ENCODE peak calls at places on chromosomes 11 and 22, in eight cellular contexts. One of them, this sample, is unnamed.

GRCh38 chr11:67266424-67267187 is at the start of gene GRK2:
- DNase-seq in HFF-Myc: no peak
- DNase-seq in H9: no peak
- DNase-seq in brain microvascular endothelial cell: no peak
- DNase-seq in ovary: peak
- DNase-seq in AG09309: no peak
- DNase-seq in activated B cell treated with CpG ODN at 0.5 μM for 24 hours: no peak
- DNase-seq in fibroblast of the aortic adventitia: no peak
- DNase-seq in this sample: no peak

GRCh38 chr11:1750481-1750839 is at the start of gene IFITM10:
- DNase-seq in AG09309: no peak
- DNase-seq in ovary: no peak
- DNase-seq in brain microvascular endothelial cell: no peak
- DNase-seq in HFF-Myc: no peak
- DNase-seq in activated B cell treated with CpG ODN at 0.5 μM for 24 hours: no peak
- DNase-seq in H9: no peak
- DNase-seq in fibroblast of the aortic adventitia: peak
- DNase-seq in this sample: no peak

GRCh38 chr11:62567018-62567633 is 6.6 kb downstream of the EEF1G start:
- DNase-seq in ovary: peak
- DNase-seq in brain microvascular endothelial cell: no peak
- DNase-seq in H9: no peak
- DNase-seq in AG09309: no peak
- DNase-seq in fibroblast of the aortic adventitia: no peak
- DNase-seq in activated B cell treated with CpG ODN at 0.5 μM for 24 hours: no peak
- DNase-seq in HFF-Myc: no peak
- DNase-seq in this sample: no peak

GRCh38 chr11:84819128-84819527 is 808.0 kb downstream of the DLG2 start:
- DNase-seq in H9: no peak
- DNase-seq in AG09309: no peak
- DNase-seq in activated B cell treated with CpG ODN at 0.5 μM for 24 hours: no peak
- DNase-seq in ovary: no peak
- DNase-seq in fibroblast of the aortic adventitia: peak
- DNase-seq in brain microvascular endothelial cell: peak
- DNase-seq in HFF-Myc: no peak
- DNase-seq in this sample: no peak

GRCh38 chr11:67698247-67698646 is 23.8 kb upstream of the ALDH3B2 start:
- DNase-seq in AG09309: no peak
- DNase-seq in activated B cell treated with CpG ODN at 0.5 μM for 24 hours: no peak
- DNase-seq in fibroblast of the aortic adventitia: no peak
- DNase-seq in ovary: no peak
- DNase-seq in HFF-Myc: peak
- DNase-seq in brain microvascular endothelial cell: peak
- DNase-seq in H9: peak
- DNase-seq in this sample: peak

GRCh38 chr11:111846640-111847039 is 24.7 kb downstream of the ALG9 start:
- DNase-seq in H9: no peak
- DNase-seq in HFF-Myc: no peak
- DNase-seq in fibroblast of the aortic adventitia: peak
- DNase-seq in activated B cell treated with CpG ODN at 0.5 μM for 24 hours: no peak
- DNase-seq in AG09309: no peak
- DNase-seq in brain microvascular endothelial cell: peak
- DNase-seq in ovary: no peak
- DNase-seq in this sample: peak

GRCh38 chr11:130218501-130218900 is 58.9 kb downstream of the ST14 start:
- DNase-seq in ovary: no peak
- DNase-seq in brain microvascular endothelial cell: no peak
- DNase-seq in AG09309: no peak
- DNase-seq in activated B cell treated with CpG ODN at 0.5 μM for 24 hours: no peak
- DNase-seq in HFF-Myc: no peak
- DNase-seq in H9: no peak
- DNase-seq in fibroblast of the aortic adventitia: no peak
- DNase-seq in this sample: no peak

GRCh38 chr11:56122073-56122472 is at the start of gene OR8H3:
- DNase-seq in brain microvascular endothelial cell: no peak
- DNase-seq in fibroblast of the aortic adventitia: no peak
- DNase-seq in activated B cell treated with CpG ODN at 0.5 μM for 24 hours: no peak
- DNase-seq in ovary: no peak
- DNase-seq in H9: no peak
- DNase-seq in HFF-Myc: no peak
- DNase-seq in AG09309: no peak
- DNase-seq in this sample: no peak

GRCh38 chr11:97894978-97895377 is 1125.8 kb upstream of the CNTN5 start:
- DNase-seq in brain microvascular endothelial cell: no peak
- DNase-seq in AG09309: no peak
- DNase-seq in ovary: no peak
- DNase-seq in fibroblast of the aortic adventitia: no peak
- DNase-seq in HFF-Myc: no peak
- DNase-seq in H9: no peak
- DNase-seq in activated B cell treated with CpG ODN at 0.5 μM for 24 hours: no peak
- DNase-seq in this sample: no peak

GRCh38 chr11:92306966-92307504 is 82.4 kb downstream of the FAT3 start:
- DNase-seq in ovary: no peak
- DNase-seq in fibroblast of the aortic adventitia: peak
- DNase-seq in AG09309: no peak
- DNase-seq in H9: no peak
- DNase-seq in brain microvascular endothelial cell: no peak
- DNase-seq in activated B cell treated with CpG ODN at 0.5 μM for 24 hours: no peak
- DNase-seq in HFF-Myc: no peak
- DNase-seq in this sample: no peak

GRCh38 chr11:68398870-68399865 is 61.4 kb upstream of the PPP6R3 start:
- DNase-seq in brain microvascular endothelial cell: no peak
- DNase-seq in H9: no peak
- DNase-seq in HFF-Myc: peak
- DNase-seq in AG09309: no peak
- DNase-seq in activated B cell treated with CpG ODN at 0.5 μM for 24 hours: no peak
- DNase-seq in fibroblast of the aortic adventitia: peak
- DNase-seq in ovary: peak
- DNase-seq in this sample: no peak

GRCh38 chr11:62705401-62705800 is 1.8 kb downstream of the BSCL2 start:
- DNase-seq in HFF-Myc: no peak
- DNase-seq in brain microvascular endothelial cell: no peak
- DNase-seq in fibroblast of the aortic adventitia: no peak
- DNase-seq in H9: peak
- DNase-seq in activated B cell treated with CpG ODN at 0.5 μM for 24 hours: no peak
- DNase-seq in AG09309: no peak
- DNase-seq in ovary: peak
- DNase-seq in this sample: no peak

GRCh38 chr11:90737328-90738050 is 514.6 kb upstream of the CHORDC1 start:
- DNase-seq in fibroblast of the aortic adventitia: no peak
- DNase-seq in AG09309: no peak
- DNase-seq in activated B cell treated with CpG ODN at 0.5 μM for 24 hours: no peak
- DNase-seq in HFF-Myc: no peak
- DNase-seq in H9: no peak
- DNase-seq in brain microvascular endothelial cell: no peak
- DNase-seq in ovary: no peak
- DNase-seq in this sample: no peak

GRCh38 chr22:28017859-28018258 is 98.8 kb upstream of the PITPNB start:
- DNase-seq in HFF-Myc: no peak
- DNase-seq in fibroblast of the aortic adventitia: no peak
- DNase-seq in brain microvascular endothelial cell: no peak
- DNase-seq in AG09309: no peak
- DNase-seq in activated B cell treated with CpG ODN at 0.5 μM for 24 hours: no peak
- DNase-seq in H9: no peak
- DNase-seq in ovary: peak
- DNase-seq in this sample: no peak

GRCh38 chr11:126722956-126723664 is 277.5 kb downstream of the KIRREL3 start:
- DNase-seq in AG09309: no peak
- DNase-seq in ovary: no peak
- DNase-seq in activated B cell treated with CpG ODN at 0.5 μM for 24 hours: no peak
- DNase-seq in brain microvascular endothelial cell: no peak
- DNase-seq in H9: no peak
- DNase-seq in HFF-Myc: no peak
- DNase-seq in fibroblast of the aortic adventitia: no peak
- DNase-seq in this sample: no peak

GRCh38 chr11:70242885-70243284 is 27.6 kb upstream of the PPFIA1 start:
- DNase-seq in ovary: no peak
- DNase-seq in brain microvascular endothelial cell: no peak
- DNase-seq in HFF-Myc: no peak
- DNase-seq in AG09309: no peak
- DNase-seq in H9: no peak
- DNase-seq in fibroblast of the aortic adventitia: no peak
- DNase-seq in activated B cell treated with CpG ODN at 0.5 μM for 24 hours: no peak
- DNase-seq in this sample: no peak

GRCh38 chr11:35115688-35116030 is 23.3 kb upstream of the CD44 start:
- DNase-seq in AG09309: no peak
- DNase-seq in HFF-Myc: no peak
- DNase-seq in fibroblast of the aortic adventitia: no peak
- DNase-seq in H9: no peak
- DNase-seq in activated B cell treated with CpG ODN at 0.5 μM for 24 hours: no peak
- DNase-seq in brain microvascular endothelial cell: no peak
- DNase-seq in ovary: no peak
- DNase-seq in this sample: no peak

GRCh38 chr11:133619973-133620372 is 87.7 kb upstream of the OPCML start:
- DNase-seq in H9: no peak
- DNase-seq in fibroblast of the aortic adventitia: no peak
- DNase-seq in HFF-Myc: no peak
- DNase-seq in AG09309: no peak
- DNase-seq in brain microvascular endothelial cell: no peak
- DNase-seq in ovary: no peak
- DNase-seq in activated B cell treated with CpG ODN at 0.5 μM for 24 hours: no peak
- DNase-seq in this sample: no peak
- TF ChIP-seq CTCF in H9: peak
- TF ChIP-seq CTCF in fibroblast of the aortic adventitia: no peak
- TF ChIP-seq CTCF in HFF-Myc: no peak
- TF ChIP-seq CTCF in AG09309: no peak
- TF ChIP-seq CTCF in brain microvascular endothelial cell: no peak
- TF ChIP-seq CTCF in ovary: no peak
- TF ChIP-seq CTCF in activated B cell treated with CpG ODN at 0.5 μM for 24 hours: no peak
- TF ChIP-seq CTCF in this sample: no peak

GRCh38 chr22:30014244-30014643 is 66.0 kb upstream of the HORMAD2 start:
- DNase-seq in ovary: no peak
- DNase-seq in activated B cell treated with CpG ODN at 0.5 μM for 24 hours: no peak
- DNase-seq in AG09309: no peak
- DNase-seq in HFF-Myc: no peak
- DNase-seq in brain microvascular endothelial cell: no peak
- DNase-seq in fibroblast of the aortic adventitia: no peak
- DNase-seq in H9: no peak
- DNase-seq in this sample: no peak

GRCh38 chr22:30010789-30011405 is 69.4 kb upstream of the HORMAD2 start:
- DNase-seq in fibroblast of the aortic adventitia: no peak
- DNase-seq in brain microvascular endothelial cell: no peak
- DNase-seq in AG09309: no peak
- DNase-seq in H9: no peak
- DNase-seq in activated B cell treated with CpG ODN at 0.5 μM for 24 hours: no peak
- DNase-seq in ovary: no peak
- DNase-seq in HFF-Myc: no peak
- DNase-seq in this sample: no peak

GRCh38 chr22:30015846-30016245 is 64.4 kb upstream of the HORMAD2 start:
- DNase-seq in ovary: no peak
- DNase-seq in activated B cell treated with CpG ODN at 0.5 μM for 24 hours: no peak
- DNase-seq in H9: no peak
- DNase-seq in HFF-Myc: no peak
- DNase-seq in fibroblast of the aortic adventitia: peak
- DNase-seq in AG09309: peak
- DNase-seq in brain microvascular endothelial cell: peak
- DNase-seq in this sample: peak

GRCh38 chr22:30015229-30015797 is 65.0 kb upstream of the HORMAD2 start:
- DNase-seq in activated B cell treated with CpG ODN at 0.5 μM for 24 hours: no peak
- DNase-seq in brain microvascular endothelial cell: no peak
- DNase-seq in fibroblast of the aortic adventitia: peak
- DNase-seq in H9: no peak
- DNase-seq in AG09309: no peak
- DNase-seq in ovary: no peak
- DNase-seq in HFF-Myc: peak
- DNase-seq in this sample: no peak

DNA sequence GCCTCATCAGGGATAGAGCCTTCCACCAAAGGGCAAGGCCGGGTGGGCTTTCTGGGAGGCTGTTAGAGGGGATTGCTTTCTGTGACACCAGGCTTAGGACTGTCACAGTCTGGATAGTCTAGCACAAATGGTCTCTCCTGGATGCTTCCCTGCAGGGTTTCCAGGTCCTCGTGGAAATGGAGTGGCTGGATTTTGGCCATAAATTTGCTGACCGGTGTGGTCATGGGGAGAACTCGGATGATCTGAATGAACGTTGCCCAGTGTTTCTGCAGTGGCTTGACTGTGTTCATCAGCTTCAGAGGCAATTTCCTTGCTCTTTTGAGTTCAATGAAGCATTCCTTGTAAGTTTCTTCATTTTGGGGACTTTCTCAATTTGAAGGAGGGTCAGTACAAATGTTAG is 67.1 kb upstream of the HORMAD2 start:
- DNase-seq in H9: no peak
- DNase-seq in fibroblast of the aortic adventitia: no peak
- DNase-seq in HFF-Myc: no peak
- DNase-seq in ovary: no peak
- DNase-seq in AG09309: no peak
- DNase-seq in brain microvascular endothelial cell: no peak
- DNase-seq in activated B cell treated with CpG ODN at 0.5 μM for 24 hours: no peak
- DNase-seq in this sample: no peak
- TF ChIP-seq CTCF in H9: no peak
- TF ChIP-seq CTCF in fibroblast of the aortic adventitia: no peak
- TF ChIP-seq CTCF in HFF-Myc: no peak
- TF ChIP-seq CTCF in ovary: no peak
- TF ChIP-seq CTCF in AG09309: no peak
- TF ChIP-seq CTCF in brain microvascular endothelial cell: no peak
- TF ChIP-seq CTCF in activated B cell treated with CpG ODN at 0.5 μM for 24 hours: no peak
- TF ChIP-seq CTCF in this sample: no peak

DNA sequence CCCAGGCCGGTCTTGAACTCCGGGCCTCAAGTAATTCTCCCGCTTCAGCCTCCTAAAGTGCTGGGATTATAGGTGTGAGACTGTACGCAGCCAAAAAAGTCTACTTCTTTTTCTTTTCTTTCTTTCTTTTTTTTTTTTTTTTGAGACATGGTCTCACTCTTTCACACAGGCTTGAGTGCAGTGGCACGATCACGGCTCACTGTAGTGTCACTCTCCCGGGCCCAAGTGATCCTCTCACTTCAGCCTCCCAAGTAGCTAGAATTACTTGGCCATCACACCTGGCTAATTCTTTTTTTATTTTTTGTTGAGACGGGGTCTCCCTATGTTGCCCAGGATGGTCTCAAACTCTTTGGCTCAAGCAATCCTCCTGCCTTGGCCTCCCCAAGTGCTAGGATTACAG is 3.6 kb upstream of the UBE2L3 start:
- DNase-seq in activated B cell treated with CpG ODN at 0.5 μM for 24 hours: no peak
- DNase-seq in AG09309: no peak
- DNase-seq in ovary: no peak
- DNase-seq in brain microvascular endothelial cell: no peak
- DNase-seq in H9: no peak
- DNase-seq in fibroblast of the aortic adventitia: no peak
- DNase-seq in HFF-Myc: no peak
- DNase-seq in this sample: no peak
- TF ChIP-seq CTCF in activated B cell treated with CpG ODN at 0.5 μM for 24 hours: no peak
- TF ChIP-seq CTCF in AG09309: no peak
- TF ChIP-seq CTCF in ovary: no peak
- TF ChIP-seq CTCF in brain microvascular endothelial cell: no peak
- TF ChIP-seq CTCF in H9: no peak
- TF ChIP-seq CTCF in fibroblast of the aortic adventitia: no peak
- TF ChIP-seq CTCF in HFF-Myc: no peak
- TF ChIP-seq CTCF in this sample: no peak

DNA sequence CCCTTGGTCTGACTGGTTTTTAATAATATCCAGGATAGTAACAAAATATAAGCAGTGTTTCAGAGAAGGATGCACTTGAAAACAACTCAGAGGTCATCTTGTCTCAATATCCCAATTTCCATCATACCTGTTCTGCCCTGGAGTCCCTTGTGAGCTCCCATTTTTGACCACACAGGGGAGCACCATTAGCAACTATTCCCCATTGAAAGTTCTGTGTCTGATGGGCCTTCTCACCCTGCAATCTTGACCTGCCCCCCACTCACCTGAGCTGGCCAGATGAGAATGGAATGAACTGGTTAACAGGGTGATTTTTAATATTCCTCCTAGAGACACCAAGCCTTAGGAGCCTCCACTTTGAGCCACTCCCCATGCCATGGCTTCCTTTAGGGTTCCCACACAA is 3.8 kb upstream of the CAPN5 start:
- DNase-seq in fibroblast of the aortic adventitia: no peak
- DNase-seq in brain microvascular endothelial cell: no peak
- DNase-seq in AG09309: no peak
- DNase-seq in H9: peak
- DNase-seq in activated B cell treated with CpG ODN at 0.5 μM for 24 hours: no peak
- DNase-seq in HFF-Myc: no peak
- DNase-seq in ovary: no peak
- DNase-seq in this sample: no peak
- TF ChIP-seq CTCF in fibroblast of the aortic adventitia: peak
- TF ChIP-seq CTCF in brain microvascular endothelial cell: peak
- TF ChIP-seq CTCF in AG09309: peak
- TF ChIP-seq CTCF in H9: peak
- TF ChIP-seq CTCF in activated B cell treated with CpG ODN at 0.5 μM for 24 hours: no peak
- TF ChIP-seq CTCF in HFF-Myc: no peak
- TF ChIP-seq CTCF in ovary: no peak
- TF ChIP-seq CTCF in this sample: peak

This sample was measured in HFFc6.